ENCODE peak calls at places on chromosome 10, in seven cellular contexts. R, K, M, F, B, J and X are unnamed samples.

GRCh38 chr10:116671274-116671926 is 50.6 kb downstream of the PNLIPRP2 start:
- DNase-seq in F (no peak), J (no peak), K (no peak), M (peak; percentile 64), R (no peak), B (no peak), X (peak; percentile 56)

GRCh38 chr10:87752571-87752970 is 65.5 kb downstream of the ATAD1 start:
- DNase-seq in J (no peak), B (no peak), R (peak; percentile 67), F (no peak), K (no peak), M (peak; percentile 75), X (peak; percentile 71)

GRCh38 chr10:4345842-4346241 is 480.2 kb upstream of the AKR1E2 start:
- DNase-seq in J (no peak), M (no peak), F (no peak), B (no peak), R (no peak), K (no peak), X (no peak)

GRCh38 chr10:129772472-129773358 is 191.4 kb downstream of the EBF3 start:
- DNase-seq in J (no peak), F (no peak), K (peak; percentile 78), R (no peak), B (no peak), M (no peak), X (no peak)

GRCh38 chr10:70885485-70885884 is 2.9 kb downstream of the PCBD1 start:
- DNase-seq in K (no peak), B (no peak), J (no peak), R (no peak), M (no peak), F (no peak), X (no peak)

GRCh38 chr10:61284222-61284890 is 168.8 kb downstream of the TMEM26 start:
- DNase-seq in M (peak; percentile 39), F (peak; percentile 53), K (no peak), R (peak; percentile 75), J (no peak), B (no peak), X (peak; percentile 22)

GRCh38 chr10:118990326-118990725 is 39.2 kb upstream of the NANOS1 start:
- DNase-seq in K (no peak), R (no peak), F (no peak), J (no peak), B (no peak), M (no peak), X (no peak)

GRCh38 chr10:49327036-49327813 is 28.3 kb downstream of the C10orf71 start:
- DNase-seq in R (no peak), B (no peak), F (no peak), M (no peak), K (peak; percentile 66), J (no peak), X (no peak)

GRCh38 chr10:5618829-5619228 is 47.6 kb downstream of the ASB13 start:
- DNase-seq in B (peak; percentile 39), K (no peak), J (no peak), M (no peak), R (no peak), F (no peak), X (no peak)

GRCh38 chr10:77898323-77899079 is 28.1 kb downstream of the DLG5 start:
- DNase-seq in K (no peak), J (peak; percentile 43), R (no peak), F (no peak), B (no peak), M (peak; percentile 96), X (peak; percentile 98)

GRCh38 chr10:71509444-71509843 is 112.7 kb downstream of the CDH23 start:
- DNase-seq in M (no peak), R (no peak), K (no peak), F (no peak), J (peak; percentile 38), B (no peak), X (no peak)

GRCh38 chr10:94349327-94349726 is 13.4 kb downstream of the NOC3L start:
- DNase-seq in J (no peak), B (no peak), K (no peak), R (no peak), F (no peak), M (no peak), X (no peak)
- TF ChIP-seq CTCF in J (peak; percentile 22), B (no peak), K (peak; percentile 27), R (peak; percentile 8), F (no peak), M (no peak), X (no peak)

DNA sequence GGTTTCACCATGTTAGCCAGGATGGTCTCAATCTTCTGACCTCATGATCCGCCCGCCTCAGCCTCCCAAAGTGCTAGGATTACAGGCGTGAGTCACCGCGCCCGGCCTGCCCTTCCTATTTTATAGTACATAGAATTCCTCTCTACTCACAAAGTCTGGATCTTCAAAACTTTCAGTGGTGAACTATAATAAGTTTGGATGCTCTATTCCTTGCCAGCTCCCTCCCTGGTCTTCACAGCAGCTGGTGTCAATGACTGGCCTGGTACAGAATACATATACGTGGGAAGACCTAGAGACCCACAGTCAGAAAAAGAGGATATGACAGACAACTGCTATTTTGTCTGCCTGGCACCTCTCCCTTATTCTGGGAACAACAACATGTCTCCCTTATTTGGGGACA is 40.8 kb downstream of the ARHGAP12 start:
- DNase-seq in J (no peak), M (no peak), B (no peak), K (no peak), R (no peak), F (no peak), X (no peak)
- TF ChIP-seq CTCF in J (no peak), M (no peak), B (no peak), K (no peak), R (no peak), F (no peak), X (no peak)

GRCh38 chr10:93075369-93076221 is 1.9 kb downstream of the CYP26A1 start:
- DNase-seq in R (no peak), M (no peak), J (no peak), F (no peak), K (no peak), B (no peak), X (no peak)

GRCh38 chr10:93073539-93074136 is at the start of gene CYP26A1:
- DNase-seq in F (no peak), J (no peak), K (no peak), B (no peak), R (no peak), M (no peak), X (peak; percentile 45)

GRCh38 chr10:93072713-93073538 is 767 bp upstream of the CYP26A1 start:
- DNase-seq in R (no peak), F (no peak), B (no peak), M (no peak), J (no peak), K (no peak), X (no peak)

GRCh38 chr10:93074597-93075368 is 1.1 kb downstream of the CYP26A1 start:
- DNase-seq in M (no peak), K (no peak), J (no peak), R (no peak), F (no peak), B (no peak), X (no peak)

DNA sequence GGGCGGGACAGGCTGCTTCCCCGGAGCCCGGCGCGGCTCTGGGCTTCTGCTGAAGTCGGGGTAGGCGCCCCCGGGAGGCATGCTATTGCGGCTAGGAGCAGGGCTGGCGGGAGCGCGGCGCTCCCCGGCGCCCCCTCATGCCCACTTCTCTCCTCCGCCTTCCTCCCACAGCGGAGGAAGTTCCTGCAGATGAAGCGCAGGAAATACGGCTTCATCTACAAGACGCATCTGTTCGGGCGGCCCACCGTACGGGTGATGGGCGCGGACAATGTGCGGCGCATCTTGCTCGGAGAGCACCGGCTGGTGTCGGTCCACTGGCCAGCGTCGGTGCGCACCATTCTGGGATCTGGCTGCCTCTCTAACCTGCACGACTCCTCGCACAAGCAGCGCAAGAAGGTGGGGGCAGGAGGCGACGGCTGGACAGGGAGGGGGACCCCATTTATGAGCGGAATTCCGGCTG is 474 bp downstream of the CYP26A1 start:
- DNase-seq in R (no peak), K (no peak), M (no peak), B (no peak), F (no peak), J (no peak), X (no peak)
- TF ChIP-seq CTCF in R (peak; percentile 13), K (peak; percentile 47), M (no peak), B (no peak), F (peak; percentile 47), J (no peak), X (no peak)

GRCh38 chr10:89414879-89415821 is 782 bp downstream of the IFIT5 start:
- DNase-seq in K (peak; percentile 87), R (peak; percentile 43), J (peak; percentile 51), B (no peak), M (peak; percentile 36), F (no peak), X (peak; percentile 52)
- TF ChIP-seq CTCF in K (peak; percentile 14), R (no peak), J (no peak), B (no peak), M (no peak), F (no peak), X (no peak)

GRCh38 chr10:84659027-84659426 is 330.6 kb downstream of the CCSER2 start:
- DNase-seq in F (no peak), R (no peak), B (no peak), M (no peak), K (no peak), J (no peak), X (no peak)
- TF ChIP-seq CTCF in F (no peak), R (no peak), B (no peak), M (no peak), K (no peak), J (no peak), X (no peak)

DNA sequence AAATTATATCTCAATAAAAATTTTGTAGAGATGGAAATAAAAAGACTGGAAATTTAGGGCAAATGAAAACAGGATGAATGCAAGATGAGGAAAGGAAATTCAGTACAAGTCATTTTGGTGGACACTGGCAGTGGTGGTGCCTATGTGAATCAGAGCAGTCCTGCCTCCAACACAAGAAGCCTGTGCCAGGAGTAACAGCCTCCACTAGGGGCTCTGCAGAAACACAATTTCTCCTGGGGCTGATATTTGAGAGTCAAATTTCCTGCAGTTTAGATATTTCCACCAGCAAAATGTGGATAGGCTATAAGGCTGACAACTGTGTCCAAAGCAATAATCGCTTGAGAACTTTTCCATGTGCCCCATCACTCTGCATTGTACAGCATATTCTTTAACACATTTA is 4.7 kb upstream of the PLXDC2 start:
- DNase-seq in R (peak; percentile 58), B (peak; percentile 18), M (peak; percentile 26), F (peak; percentile 13), J (no peak), K (no peak), X (peak; percentile 35)
- TF ChIP-seq CTCF in R (peak; percentile 75), B (peak; percentile 15), M (peak; percentile 64), F (peak; percentile 14), J (peak; percentile 65), K (peak; percentile 78), X (peak; percentile 69)